ENCODE peak calls at places on chromosomes 3 and 15, in eight cellular contexts. M is PC-3; T is natural killer cell; X is activated CD8-positive, alpha-beta memory T cell treated with anti-CD3 and anti-CD28 coated beads, Interleukin-2, amount 10 ng/mL, durations not matched to agents 7 days and 5 days; S is heart right ventricle; I is left colon; D is activated CD4-positive, alpha-beta T cell treated with anti-CD3 and anti-CD28 coated beads for 36 hours; K is activated T-cell treated with anti-CD3 and anti-CD28 coated beads, Interleukin-2, amount 50 U/mL, for 4 hours. Z is an unnamed sample.

GRCh38 chr3:194496217-194496881 is 9.5 kb upstream of the ATP13A3 start:
- ATAC-seq in M (no peak), K (no peak), T (no peak), X (no peak), I (peak; percentile 41), D (peak; percentile 43), S (no peak), Z (no peak)

GRCh38 chr3:90016492-90017065 is 909.2 kb downstream of the EPHA3 start:
- ATAC-seq in K (no peak), M (peak; percentile 65), T (no peak), X (no peak), S (no peak), I (no peak), D (no peak), Z (no peak)

GRCh38 chr15:64105113-64105704 is 9.4 kb downstream of the SNX1 start:
- ATAC-seq in D (no peak), K (no peak), I (no peak), M (no peak), T (no peak), S (peak; percentile 31), X (no peak), Z (no peak)

GRCh38 chr3:170815340-170815739 is 54.7 kb downstream of the RPL22L1 start:
- ATAC-seq in K (no peak), S (no peak), I (peak; percentile 87), X (no peak), T (no peak), M (peak; percentile 75), D (no peak), Z (no peak)

GRCh38 chr3:64008487-64008886 is 14.8 kb downstream of the PSMD6 start:
- ATAC-seq in X (no peak), K (no peak), M (no peak), I (peak; percentile 14), D (no peak), S (no peak), T (no peak), Z (no peak)

GRCh38 chr3:56787784-56788256 is 13.9 kb downstream of the ARHGEF3 start:
- ATAC-seq in D (peak; percentile 27), K (no peak), X (peak; percentile 17), T (peak; percentile 11), S (no peak), I (no peak), M (no peak), Z (no peak)

GRCh38 chr3:142618917-142619401 is 22.8 kb downstream of the PLS1 start:
- ATAC-seq in T (no peak), M (peak; percentile 97), X (no peak), S (no peak), K (no peak), D (no peak), I (peak; percentile 66), Z (no peak)

GRCh38 chr3:100882571-100882981 is 110.6 kb downstream of the ABI3BP start:
- ATAC-seq in T (no peak), S (no peak), I (no peak), X (no peak), D (no peak), M (peak; percentile 73), K (no peak), Z (peak; percentile 30)

GRCh38 chr3:54631507-54632280 is 296.2 kb downstream of the LRTM1 start:
- ATAC-seq in K (no peak), I (no peak), X (no peak), T (no peak), S (no peak), D (no peak), M (no peak), Z (no peak)

GRCh38 chr3:189863031-189863430 is 231.8 kb downstream of the TP63 start:
- ATAC-seq in X (no peak), I (no peak), S (peak; percentile 91), K (no peak), D (no peak), M (no peak), T (no peak), Z (no peak)

GRCh38 chr3:13393427-13394360 is 26.4 kb downstream of the NUP210 start:
- ATAC-seq in T (no peak), X (no peak), K (no peak), D (no peak), S (no peak), M (no peak), I (no peak), Z (no peak)

GRCh38 chr15:46091860-46092450 is 457.1 kb downstream of the SQOR start:
- ATAC-seq in K (no peak), X (no peak), D (no peak), M (peak; percentile 24), S (no peak), I (peak; percentile 36), T (no peak), Z (no peak)

GRCh38 chr15:36635681-36636080 is 56.3 kb downstream of the CDIN1 start:
- ATAC-seq in K (no peak), M (no peak), X (no peak), T (no peak), S (no peak), D (no peak), I (no peak), Z (no peak)

GRCh38 chr3:56782900-56783299 is 18.8 kb downstream of the ARHGEF3 start:
- ATAC-seq in T (peak; percentile 4), K (no peak), D (peak; percentile 4), X (no peak), M (no peak), S (peak; percentile 15), I (peak; percentile 48), Z (no peak)

GRCh38 chr3:138412821-138413531 is 21.4 kb upstream of the ESYT3 start:
- ATAC-seq in X (no peak), I (no peak), M (peak; percentile 34), T (no peak), K (no peak), S (peak; percentile 27), D (peak; percentile 72), Z (no peak)